ENCODE peak calls at places on chromosomes 3 and 15, in nine cellular contexts. N is CD4-positive, alpha-beta T cell; S is AG04449; Z is MCF 10A; A is RWPE2; K is fibroblast of the aortic adventitia; B is psoas muscle; G is cardiac fibroblast; M is brain microvascular endothelial cell. O is an unnamed sample.

GRCh38 chr3:187623285-187623814 is 46.8 kb downstream of the SST start:
- DNase-seq in Z (no peak), N (no peak), A (no peak), M (no peak), B (no peak), K (no peak), G (no peak), S (no peak), O (no peak)

GRCh38 chr15:66907826-66908502 is 157.4 kb upstream of the SMAD3 start:
- DNase-seq in K (peak; percentile 58), N (no peak), A (peak; percentile 57), G (no peak), M (no peak), Z (no peak), S (no peak), B (peak; percentile 36), O (no peak)

GRCh38 chr15:33045066-33045810 is 149.3 kb downstream of the FMN1 start:
- DNase-seq in A (no peak), N (no peak), M (no peak), K (peak; percentile 36), Z (peak; percentile 20), G (no peak), B (no peak), S (no peak), O (no peak)

GRCh38 chr3:128493221-128494151 is 485 bp upstream of the GATA2 start:
- DNase-seq in B (no peak), M (no peak), A (no peak), K (no peak), N (no peak), Z (no peak), G (no peak), S (no peak), O (no peak)

GRCh38 chr3:88618121-88618645 is 468.4 kb downstream of the C3orf38 start:
- DNase-seq in M (no peak), Z (no peak), A (no peak), N (no peak), G (no peak), S (no peak), K (no peak), B (no peak), O (no peak)

GRCh38 chr15:27792756-27793264 is 306.3 kb downstream of the OCA2 start:
- DNase-seq in G (no peak), B (no peak), N (no peak), M (no peak), A (no peak), S (no peak), K (no peak), Z (no peak), O (no peak)

GRCh38 chr15:90249123-90249863 is at the start of gene TTLL13:
- DNase-seq in K (peak; percentile 73), M (peak; percentile 71), A (peak; percentile 98), S (peak; percentile 12), N (peak; percentile 50), B (peak; percentile 95), Z (peak; percentile 89), G (peak; percentile 79), O (peak; percentile 96)

GRCh38 chr3:7630351-7630911 is 769.5 kb downstream of the GRM7 start:
- DNase-seq in B (no peak), A (no peak), S (no peak), G (peak; percentile 33), Z (no peak), K (peak; percentile 16), N (no peak), M (no peak), O (no peak)

GRCh38 chr3:124336067-124336656 is 344.2 kb upstream of the ROPN1 start:
- DNase-seq in Z (no peak), N (no peak), B (no peak), G (no peak), A (no peak), K (no peak), S (no peak), M (no peak), O (no peak)

GRCh38 chr3:160806686-160807085 is 50.7 kb downstream of the PPM1L start:
- DNase-seq in B (no peak), S (no peak), K (no peak), A (no peak), G (no peak), Z (no peak), M (no peak), N (no peak), O (no peak)

GRCh38 chr3:78647735-78648134 is 1120.1 kb downstream of the ROBO1 start:
- DNase-seq in Z (no peak), K (peak; percentile 28), G (peak; percentile 51), M (peak; percentile 61), N (no peak), A (no peak), S (no peak), B (no peak), O (no peak)

GRCh38 chr3:48847053-48847585 is 555 bp downstream of the PRKAR2A start:
- DNase-seq in Z (peak; percentile 80), B (peak; percentile 88), M (peak; percentile 68), G (peak; percentile 80), K (peak; percentile 76), A (peak; percentile 83), N (peak; percentile 37), S (no peak), O (peak; percentile 49)

GRCh38 chr3:73080201-73080966 is 18.9 kb downstream of the EBLN2 start:
- DNase-seq in A (no peak), K (no peak), M (no peak), N (no peak), G (no peak), B (no peak), Z (no peak), S (no peak), O (no peak)

GRCh38 chr3:28951773-28952556 is 328.9 kb upstream of the RBMS3 start:
- DNase-seq in Z (no peak), G (no peak), M (no peak), N (no peak), S (no peak), K (peak; percentile 49), A (no peak), B (no peak), O (no peak)

GRCh38 chr15:63048986-63049665 is 6.6 kb downstream of the TPM1 start:
- DNase-seq in S (no peak), M (no peak), N (peak; percentile 30), B (peak; percentile 43), G (peak; percentile 63), K (peak; percentile 71), Z (peak; percentile 60), A (peak; percentile 85), O (no peak)

DNA sequence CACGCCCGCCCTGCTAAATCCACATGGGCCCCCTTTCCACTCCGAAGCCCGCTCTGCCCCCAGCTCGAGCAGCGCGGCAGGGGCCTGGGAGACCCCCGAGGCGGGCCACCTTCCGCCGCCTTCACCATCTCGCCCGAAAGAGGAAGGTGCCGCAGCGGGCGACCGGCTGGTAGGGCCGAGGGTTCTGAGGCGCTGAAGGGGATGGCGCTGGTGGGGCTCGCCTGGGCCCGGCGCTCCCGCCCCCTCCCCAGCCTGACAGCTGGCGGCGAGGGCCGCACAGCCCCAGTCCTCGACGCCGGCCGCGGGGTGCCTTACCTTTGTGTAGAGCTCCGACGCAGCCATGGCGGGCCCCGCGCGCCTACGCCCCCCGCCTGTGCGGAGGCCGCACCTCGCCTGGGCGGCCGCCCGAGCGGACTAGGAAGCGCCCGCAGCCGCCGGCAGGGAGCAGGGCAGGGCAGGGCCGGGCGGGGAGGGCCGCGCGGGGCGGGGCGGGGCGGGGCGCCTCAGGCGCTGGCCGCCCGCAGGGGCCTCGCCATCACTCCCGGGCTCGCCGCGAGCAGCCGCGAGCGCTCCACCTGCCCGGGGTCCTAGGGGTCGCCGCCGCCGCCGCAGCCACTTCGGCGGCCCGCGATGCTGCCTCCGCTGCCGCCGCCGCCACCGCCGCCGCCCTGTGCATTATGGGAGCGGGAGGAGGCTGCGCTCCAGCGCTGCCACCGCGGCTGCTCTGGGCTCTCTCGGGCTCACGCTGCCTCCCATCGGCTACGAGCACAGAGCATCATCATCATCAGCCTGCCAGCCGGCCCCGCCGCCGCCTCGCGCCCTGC is at the start of gene MYO5A:
- DNase-seq in Z (peak; percentile 65), M (peak; percentile 63), G (peak; percentile 68), A (peak; percentile 80), N (peak; percentile 74), B (peak; percentile 80), S (no peak), K (peak; percentile 65), O (peak; percentile 65)
- TF ChIP-seq CTCF in Z (no peak), M (no peak), G (no peak), A (peak; percentile 72), N (peak; percentile 15), B (peak; percentile 36), S (no peak), K (peak; percentile 21), O (peak; percentile 7)

DNA sequence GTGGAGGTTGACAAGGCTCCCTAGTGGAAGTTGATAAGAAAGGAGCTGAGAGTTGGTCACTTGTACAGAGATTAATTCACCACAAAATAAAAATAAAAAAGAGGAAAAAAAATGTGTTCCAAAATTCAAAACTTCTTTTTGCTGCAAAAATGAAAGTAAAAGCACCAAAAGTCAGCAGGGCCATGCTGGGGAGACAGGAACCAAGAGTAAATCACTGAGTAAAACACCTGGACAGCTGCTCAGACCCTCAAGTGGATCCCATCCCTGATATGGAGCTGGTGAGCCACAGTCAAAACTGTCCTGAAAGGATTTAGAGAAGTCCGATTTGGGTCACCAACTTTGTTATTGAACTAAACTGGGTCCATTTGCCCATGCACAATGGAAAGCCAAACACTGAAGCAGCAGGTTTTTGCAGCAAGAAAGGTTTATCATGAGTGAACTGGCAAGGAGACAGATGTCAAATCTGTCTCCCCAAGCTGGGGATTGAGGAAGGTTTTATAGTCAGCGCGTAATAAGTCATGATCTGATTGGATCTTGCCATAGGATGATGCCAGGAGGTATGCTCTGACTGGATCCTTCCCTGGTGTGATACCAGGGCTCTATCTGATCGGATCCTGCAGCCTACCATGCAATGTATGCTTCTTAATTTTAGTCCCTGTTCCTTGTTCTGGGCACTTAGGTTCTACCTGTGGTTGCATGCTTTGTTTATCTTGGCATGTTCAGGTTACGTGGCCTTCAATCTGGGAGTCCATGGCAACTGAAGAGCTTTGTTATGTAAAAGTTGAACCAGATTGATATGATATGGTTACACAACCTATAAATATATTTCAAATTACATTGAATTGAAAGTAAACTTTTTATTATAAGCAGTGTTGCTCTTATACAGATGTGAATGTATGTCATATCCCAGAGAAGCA is 313.2 kb downstream of the POLQ start:
- DNase-seq in N (no peak), M (no peak), K (no peak), A (no peak), B (no peak), Z (peak; percentile 11), S (no peak), G (no peak), O (no peak)
- TF ChIP-seq CTCF in N (no peak), M (no peak), K (no peak), A (no peak), B (no peak), Z (no peak), S (no peak), G (no peak), O (no peak)

GRCh38 chr3:77446084-77446483 is 406.2 kb downstream of the ROBO2 start:
- DNase-seq in S (no peak), K (no peak), N (no peak), M (no peak), A (no peak), Z (peak; percentile 8), B (no peak), G (no peak), O (no peak)
- TF ChIP-seq CTCF in S (no peak), K (no peak), N (no peak), M (no peak), A (no peak), Z (no peak), B (no peak), G (no peak), O (no peak)

DNA sequence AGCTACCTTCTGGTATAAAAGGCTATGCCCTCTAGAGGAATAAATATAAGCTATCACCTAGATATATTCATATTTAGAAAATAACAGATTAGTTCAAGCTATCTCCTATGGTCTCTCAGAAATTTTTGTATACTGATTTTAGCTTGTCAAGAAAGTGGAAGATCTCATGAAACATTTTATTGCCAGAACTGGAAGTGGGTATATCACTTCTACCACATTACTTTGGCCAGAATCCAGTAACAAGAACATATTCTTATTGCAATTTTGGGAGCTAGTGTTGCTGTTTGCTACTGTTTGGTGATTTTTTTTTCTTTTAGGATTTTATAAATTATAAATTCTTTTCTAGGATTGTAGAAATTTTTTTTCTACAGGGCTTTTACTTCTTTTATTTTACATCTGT is 14.2 kb upstream of the DIPK2A start:
- DNase-seq in A (no peak), K (no peak), N (no peak), M (no peak), G (no peak), B (no peak), S (no peak), Z (no peak), O (no peak)
- TF ChIP-seq CTCF in A (no peak), K (no peak), N (no peak), M (no peak), G (no peak), B (no peak), S (no peak), Z (no peak), O (no peak)